ENCODE peak calls at places on chromosomes 4 and X, in five cellular contexts. S is mesendoderm, I is H9, P is AG04450, N is upper lobe of left lung. Q is an unnamed sample.

GRCh38 chr4:114146947-114147618 is 167.6 kb upstream of the ARSJ start:
- DNase-seq in S (no peak), N (no peak), I (no peak), P (no peak), Q (no peak)

GRCh38 chr4:79650794-79651431 is 242.9 kb upstream of the GK2 start:
- DNase-seq in I (no peak), S (peak; percentile 64), P (peak; percentile 61), N (no peak), Q (no peak)

GRCh38 chr4:16139066-16139945 is 55.5 kb upstream of the PROM1 start:
- DNase-seq in I (no peak), P (no peak), N (no peak), S (no peak), Q (no peak)

GRCh38 chrX:54825716-54826428 is 18.3 kb downstream of the MAGED2 start:
- DNase-seq in N (no peak), P (no peak), S (peak; percentile 30), I (no peak), Q (no peak)

GRCh38 chr4:124640037-124640730 is 72.3 kb downstream of the ANKRD50 start:
- DNase-seq in S (peak; percentile 59), N (no peak), P (peak; percentile 44), I (no peak), Q (no peak)

GRCh38 chrX:50183891-50184290 is 16.9 kb downstream of the AKAP4 start:
- DNase-seq in I (no peak), P (no peak), N (no peak), S (peak; percentile 66), Q (no peak)

GRCh38 chr4:108148316-108148715 is 20.4 kb downstream of the LEF1 start:
- DNase-seq in I (no peak), P (no peak), S (no peak), N (no peak), Q (no peak)

GRCh38 chrX:13196778-13197177 is 123.1 kb downstream of the ATXN3L start:
- DNase-seq in I (no peak), P (no peak), S (no peak), N (no peak), Q (no peak)

GRCh38 chr4:16775411-16776154 is 122.9 kb downstream of the LDB2 start:
- DNase-seq in I (no peak), N (no peak), P (no peak), S (no peak), Q (no peak)

GRCh38 chr4:56348582-56348981 is 38.7 kb downstream of the AASDH start:
- DNase-seq in P (no peak), I (peak; percentile 30), S (no peak), N (no peak), Q (no peak)

GRCh38 chrX:23598561-23598960 is 68.7 kb upstream of the PRDX4 start:
- DNase-seq in N (no peak), S (no peak), P (no peak), I (no peak), Q (no peak)

GRCh38 chr4:67885727-67886126 is 1.9 kb upstream of the TMPRSS11D start:
- DNase-seq in S (peak; percentile 59), P (peak; percentile 89), N (no peak), I (no peak), Q (no peak)

GRCh38 chrX:1657367-1658082 is 42.7 kb downstream of the ASMT start:
- DNase-seq in N (peak; percentile 25), P (no peak), S (no peak), I (no peak), Q (no peak)

GRCh38 chr4:3707423-3708102 is 58.6 kb upstream of the ADRA2C start:
- DNase-seq in S (no peak), P (no peak), N (no peak), I (no peak), Q (no peak)

GRCh38 chr4:23837366-23837765 is 52.5 kb downstream of the PPARGC1A start:
- DNase-seq in S (no peak), N (no peak), P (no peak), I (no peak), Q (no peak)

GRCh38 chr4:159248383-159249178 is 145.7 kb downstream of the RAPGEF2 start:
- DNase-seq in P (peak; percentile 24), S (no peak), I (no peak), N (no peak), Q (no peak)

GRCh38 chr4:1081689-1082040 is 31.7 kb downstream of the RNF212 start:
- DNase-seq in N (no peak), P (no peak), I (peak; percentile 20), S (no peak), Q (no peak)

GRCh38 chr4:4355302-4355701 is 31.6 kb upstream of the NSG1 start:
- DNase-seq in N (no peak), S (no peak), P (no peak), I (no peak), Q (no peak)

GRCh38 chr4:138972956-138973819 is 42.4 kb upstream of the NOCT start:
- DNase-seq in P (no peak), S (peak; percentile 86), I (peak; percentile 62), N (no peak), Q (no peak)

GRCh38 chr4:38837334-38837733 is 19.3 kb downstream of the TLR6 start:
- DNase-seq in N (no peak), S (no peak), I (no peak), P (no peak), Q (no peak)

GRCh38 chrX:42096262-42096939 is 173.0 kb upstream of the CASK start:
- DNase-seq in P (peak; percentile 51), I (no peak), N (peak; percentile 56), S (no peak), Q (peak; percentile 81)

GRCh38 chr4:158781963-158782362 is 13.1 kb downstream of the FNIP2 start:
- DNase-seq in S (peak; percentile 56), I (no peak), N (no peak), P (no peak), Q (no peak)

GRCh38 chr4:155666701-155667537 is at the start of gene GUCY1A1:
- DNase-seq in I (peak; percentile 63), P (no peak), N (peak; percentile 76), S (peak; percentile 62), Q (peak; percentile 85)

GRCh38 chr4:102578819-102579218 is 77.7 kb downstream of the NFKB1 start:
- DNase-seq in I (peak; percentile 86), S (peak; percentile 95), N (no peak), P (no peak), Q (no peak)

GRCh38 chr4:38804654-38805295 is at the start of gene TLR1:
- DNase-seq in I (no peak), N (no peak), P (no peak), S (peak; percentile 11), Q (no peak)

GRCh38 chrX:149074429-149074828 is 430.7 kb downstream of the IDS start:
- DNase-seq in S (peak; percentile 1), N (peak; percentile 32), I (no peak), P (no peak), Q (no peak)

GRCh38 chr4:175509320-175509719 is 302.7 kb downstream of the GPM6A start:
- DNase-seq in I (peak; percentile 55), S (peak; percentile 78), P (no peak), N (no peak), Q (no peak)

DNA sequence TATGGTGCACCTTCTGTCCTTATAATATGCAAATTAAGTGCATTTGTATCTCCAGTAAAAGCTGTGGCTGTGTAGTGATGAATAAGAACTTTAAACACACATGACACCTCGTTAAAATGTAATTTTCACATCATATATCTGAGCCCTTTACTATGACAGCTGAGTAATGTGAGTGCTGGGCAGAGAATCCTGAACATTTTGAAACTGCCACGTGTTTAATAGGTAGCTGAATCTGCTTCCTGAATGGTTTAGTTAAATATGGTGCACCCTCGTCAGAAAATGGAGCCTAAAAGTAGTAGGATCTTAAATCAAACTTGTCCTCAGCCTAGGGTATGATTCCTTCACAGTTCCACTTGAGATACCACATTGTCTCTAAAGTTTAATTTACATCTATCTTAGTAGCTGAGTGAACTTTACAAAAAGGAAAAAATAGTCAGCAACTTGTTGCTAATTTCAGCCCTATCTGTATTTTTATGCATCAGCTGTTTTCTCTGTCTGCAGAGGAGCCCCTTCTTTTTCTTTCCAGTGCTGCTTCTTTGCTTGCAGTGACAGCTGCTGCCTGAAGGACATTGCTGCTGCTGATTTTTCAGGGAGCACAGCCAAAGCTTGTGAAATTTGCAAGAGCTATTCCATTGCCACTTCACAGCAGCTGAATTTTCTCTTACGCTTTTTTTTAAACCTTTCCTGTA is 541.0 kb downstream of the ADGRL3 start:
- DNase-seq in S (peak; percentile 52), N (no peak), I (no peak), P (no peak), Q (no peak)
- H3K27ac ChIP-seq in S (no peak overlapping the region), N (no peak overlapping the region), I (no peak overlapping the region), P (no peak overlapping the region), Q (no peak overlapping the region)

GRCh38 chrX:37470711-37471110 is 100.8 kb upstream of the LANCL3 start:
- DNase-seq in N (no peak), I (no peak), P (no peak), S (no peak), Q (no peak)
- H3K27ac ChIP-seq in N (no peak overlapping the region), I (no peak overlapping the region), P (no peak overlapping the region), S (no peak overlapping the region), Q (no peak overlapping the region)

GRCh38 chrX:48794340-48794920 is 7.4 kb upstream of the HDAC6 start:
- DNase-seq in N (no peak), S (no peak), I (no peak), P (no peak), Q (no peak)

GRCh38 chrX:48793935-48794334 is 7.5 kb downstream of the GATA1 start:
- DNase-seq in I (no peak), S (no peak), P (no peak), N (no peak), Q (no peak)

GRCh38 chrX:48790477-48790876 is 4.1 kb downstream of the GATA1 start:
- DNase-seq in I (no peak), S (no peak), P (no peak), N (no peak), Q (no peak)

GRCh38 chrX:48791063-48791820 is 4.9 kb downstream of the GATA1 start:
- DNase-seq in S (peak; percentile 10), N (no peak), P (no peak), I (no peak), Q (no peak)

DNA sequence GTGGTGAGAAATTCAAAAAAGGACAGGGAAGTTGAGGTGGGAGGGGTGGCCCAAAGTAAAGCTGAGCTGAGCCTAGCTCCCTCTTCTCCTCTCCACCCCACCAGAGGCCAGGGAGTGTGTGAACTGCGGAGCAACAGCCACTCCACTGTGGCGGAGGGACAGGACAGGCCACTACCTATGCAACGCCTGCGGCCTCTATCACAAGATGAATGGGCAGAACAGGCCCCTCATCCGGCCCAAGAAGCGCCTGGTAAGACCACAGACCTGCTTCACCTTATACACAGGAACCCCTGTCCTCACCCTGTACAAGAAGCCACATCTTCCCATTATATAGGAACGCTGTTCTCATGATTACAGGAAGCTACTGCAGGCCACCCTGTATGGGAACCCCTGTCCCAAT is 5.8 kb downstream of the GATA1 start:
- DNase-seq in N (no peak), I (no peak), S (no peak), P (no peak), Q (no peak)
- H3K27ac ChIP-seq in N (no peak overlapping the region), I (no peak overlapping the region), S (no peak overlapping the region), P (no peak overlapping the region), Q (no peak overlapping the region)

DNA sequence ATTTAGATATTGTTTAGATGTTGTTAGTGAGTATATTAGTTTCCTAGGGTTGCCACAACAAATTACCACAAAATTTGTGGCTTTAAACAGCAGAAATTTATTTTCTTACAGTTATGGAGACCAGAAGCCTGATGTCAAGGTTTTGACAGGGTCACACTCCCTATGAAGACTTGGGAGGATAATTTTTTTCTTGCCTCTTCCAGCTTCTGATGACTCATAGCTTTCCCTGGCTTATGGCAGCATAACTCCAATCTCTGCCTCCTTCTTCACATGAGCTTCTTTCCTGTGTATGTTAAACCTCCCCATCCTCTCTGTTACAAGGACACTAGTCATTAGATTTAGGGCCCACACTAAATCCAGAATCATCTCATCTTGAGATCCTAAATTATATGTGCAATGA is 20.9 kb upstream of the RAB40A start:
- DNase-seq in S (no peak), N (no peak), P (no peak), I (no peak), Q (no peak)
- H3K27ac ChIP-seq in S (no peak overlapping the region), N (no peak overlapping the region), P (no peak overlapping the region), I (no peak overlapping the region), Q (peak overlapping the region; percentile 60)

GRCh38 chr4:40238700-40239548 is 42.1 kb downstream of the RHOH start:
- DNase-seq in P (no peak), N (peak; percentile 64), I (no peak), S (peak; percentile 81), Q (no peak)
- H3K27ac ChIP-seq in P (no peak overlapping the region), N (peak overlapping the region; percentile 30), I (no peak overlapping the region), S (no peak overlapping the region), Q (no peak overlapping the region)